ENCODE peak calls at places on chromosome 7, in four cellular contexts. W, H, I and O are unnamed samples.

GRCh38 chr7:137932881-137933269 is 69.0 kb downstream of the CREB3L2 start:
- DNase-seq in H (no peak), I (no peak), W (no peak), O (no peak)

GRCh38 chr7:19118896-19119301 is 1.5 kb upstream of the TWIST1 start:
- DNase-seq in I (no peak), W (no peak), H (no peak), O (no peak)

GRCh38 chr7:19026888-19027287 is 90.5 kb downstream of the TWIST1 start:
- DNase-seq in W (no peak), H (no peak), I (no peak), O (no peak)

GRCh38 chr7:149423441-149423970 is 37.4 kb downstream of the ZNF777 start:
- DNase-seq in I (no peak), H (no peak), W (no peak), O (no peak)

GRCh38 chr7:149637911-149638565 is 135.3 kb downstream of the ZNF467 start:
- DNase-seq in W (no peak), H (peak; percentile 7), I (no peak), O (no peak)

GRCh38 chr7:101171442-101171837 is 6.1 kb upstream of the VGF start:
- DNase-seq in H (peak; percentile 40), W (no peak), I (no peak), O (no peak)

GRCh38 chr7:913736-914520 is 37.6 kb downstream of the GET4 start:
- DNase-seq in W (no peak), H (no peak), I (no peak), O (no peak)

GRCh38 chr7:88217675-88218427 is 2.0 kb downstream of the SRI start:
- DNase-seq in H (peak; percentile 29), W (no peak), I (no peak), O (peak; percentile 83)

GRCh38 chr7:143381427-143382125 is 431 bp downstream of the ZYX start:
- DNase-seq in H (no peak), W (peak; percentile 53), I (no peak), O (no peak)

GRCh38 chr7:34026481-34027225 is 121.3 kb downstream of the BMPER start:
- DNase-seq in W (no peak), H (no peak), I (no peak), O (no peak)

GRCh38 chr7:147593271-147594057 is 997.1 kb upstream of the C7orf33 start:
- DNase-seq in H (no peak), I (no peak), W (no peak), O (no peak)

GRCh38 chr7:108054537-108054936 is 51.6 kb upstream of the LAMB1 start:
- DNase-seq in H (no peak), I (no peak), W (no peak), O (no peak)

GRCh38 chr7:75943864-75944263 is 28.9 kb downstream of the POR start:
- DNase-seq in I (no peak), H (peak; percentile 51), W (no peak), O (no peak)

GRCh38 chr7:3888096-3888495 is 587.0 kb downstream of the SDK1 start:
- DNase-seq in I (no peak), H (no peak), W (no peak), O (no peak)

GRCh38 chr7:129525225-129525862 is 23.0 kb downstream of the SMKR1 start:
- DNase-seq in H (no peak), W (no peak), I (no peak), O (no peak)

GRCh38 chr7:31327071-31327470 is 13.5 kb downstream of the NEUROD6 start:
- DNase-seq in H (no peak), W (no peak), I (no peak), O (no peak)

GRCh38 chr7:125506331-125506730 is 576.7 kb upstream of the POT1 start:
- DNase-seq in I (no peak), H (no peak), W (no peak), O (no peak)
- TF ChIP-seq TARDBP in I (no peak), H (no peak), W (no peak), O (no peak)

GRCh38 chr7:8387551-8388256 is 45.7 kb upstream of the NXPH1 start:
- DNase-seq in I (no peak), W (no peak), H (peak; percentile 15), O (no peak)

GRCh38 chr7:8389898-8390642 is 43.3 kb upstream of the NXPH1 start:
- DNase-seq in H (peak; percentile 83), I (no peak), W (peak; percentile 82), O (no peak)

GRCh38 chr7:8384901-8385300 is 48.5 kb upstream of the NXPH1 start:
- DNase-seq in I (no peak), H (no peak), W (no peak), O (peak; percentile 25)

GRCh38 chr7:8388257-8388625 is 45.2 kb upstream of the NXPH1 start:
- DNase-seq in H (no peak), I (no peak), W (no peak), O (no peak)

DNA sequence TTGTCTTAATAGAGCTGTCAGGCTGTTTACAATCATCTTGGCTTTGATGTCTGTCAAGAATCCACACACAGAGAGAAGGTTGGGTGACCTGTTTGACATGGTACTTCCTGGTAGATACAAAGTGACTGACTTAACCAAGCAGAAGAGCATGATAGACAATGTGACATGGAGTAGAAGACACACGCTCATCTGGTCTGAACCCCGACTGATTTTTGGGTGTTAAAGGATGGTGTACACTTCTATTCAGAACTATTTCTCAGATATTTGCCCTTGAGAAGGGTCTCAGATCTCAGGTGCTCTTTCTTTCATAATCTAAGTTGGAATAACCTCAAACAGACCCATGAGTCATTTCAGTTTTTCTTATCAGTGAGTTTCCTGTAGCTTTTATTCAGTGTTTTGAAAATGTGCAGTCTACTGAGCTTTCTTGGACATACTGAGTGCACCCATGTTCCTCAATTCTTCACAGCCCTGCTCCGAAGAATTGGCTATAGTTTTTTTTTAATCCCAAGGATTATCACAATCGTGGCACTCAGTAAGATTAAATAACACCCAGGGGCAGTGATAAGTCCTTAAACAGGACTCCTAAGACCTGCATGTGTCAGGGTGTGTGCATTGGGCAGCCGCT is 46.4 kb upstream of the NXPH1 start:
- DNase-seq in H (peak; percentile 21), W (no peak), I (no peak), O (peak; percentile 45)
- TF ChIP-seq TARDBP in H (no peak), W (no peak), I (no peak), O (no peak)

GRCh38 chr7:79512269-79512668 is 58.8 kb upstream of the MAGI2 start:
- DNase-seq in W (no peak), I (no peak), H (no peak), O (no peak)
- TF ChIP-seq TARDBP in W (no peak), I (no peak), H (no peak), O (no peak)

DNA sequence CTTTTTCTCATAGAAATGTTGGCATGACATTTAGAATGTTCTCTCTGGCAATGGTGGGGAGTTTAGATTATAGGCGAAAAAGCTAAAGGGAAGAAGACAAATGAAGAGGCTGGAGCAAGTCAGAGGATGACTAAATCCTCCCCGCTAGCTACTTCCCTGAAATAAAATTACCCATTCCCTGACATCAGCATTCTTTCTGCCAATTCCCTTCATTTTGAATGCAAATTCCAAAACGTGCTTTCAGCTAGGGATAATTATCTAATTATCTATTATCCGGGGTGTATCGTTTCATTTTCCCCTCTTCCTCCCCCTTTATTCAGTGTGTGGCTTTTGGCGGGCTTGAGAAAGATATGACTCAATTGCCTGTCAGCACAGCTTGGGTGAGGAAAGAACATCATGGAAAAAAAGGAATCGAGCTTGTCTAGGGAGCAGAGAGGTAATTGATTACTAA is 672.3 kb downstream of the TNS3 start:
- DNase-seq in H (no peak), I (no peak), W (no peak), O (no peak)
- TF ChIP-seq TARDBP in H (no peak), I (no peak), W (no peak), O (no peak)

DNA sequence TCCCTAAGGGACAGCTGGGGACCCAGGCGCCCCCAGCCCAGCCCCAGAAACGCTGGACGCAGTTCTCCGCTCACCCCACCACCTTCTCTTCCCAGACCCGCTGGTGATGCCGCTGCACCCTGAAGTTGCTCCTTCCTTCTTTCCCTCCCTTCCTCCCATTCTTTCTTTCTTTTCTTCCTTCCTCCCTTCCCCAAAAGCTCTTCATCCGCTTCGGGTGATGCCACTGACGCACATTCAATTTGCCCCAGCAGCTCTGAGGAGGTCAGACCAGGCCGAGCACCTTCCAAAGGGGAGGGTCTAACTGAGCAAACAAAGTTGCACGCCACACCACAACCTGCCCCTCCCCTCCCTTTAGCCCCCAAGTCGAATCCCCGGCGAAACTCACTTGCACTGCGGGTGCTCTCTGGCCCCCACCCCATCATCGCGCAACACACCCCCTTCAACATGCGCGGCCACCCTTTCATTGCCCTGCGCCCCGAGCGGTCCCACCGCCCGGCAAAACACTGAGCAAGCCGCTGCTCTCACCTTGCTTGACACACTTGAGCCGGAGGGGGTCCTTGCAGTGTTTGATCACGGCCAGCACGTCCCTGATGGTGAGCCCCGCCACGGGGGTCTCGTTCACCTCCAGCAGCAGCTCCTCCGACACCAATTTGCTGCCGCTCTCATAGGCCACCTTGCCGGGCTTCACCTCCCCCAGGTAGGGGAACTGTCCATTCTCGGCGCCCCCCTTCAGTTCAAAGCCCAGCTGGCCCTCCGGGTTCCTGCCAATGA is 787 bp downstream of the MAGI2 start:
- DNase-seq in W (peak; percentile 19), I (peak; percentile 60), H (no peak), O (no peak)
- TF ChIP-seq TARDBP in W (no peak), I (no peak), H (no peak), O (no peak)

DNA sequence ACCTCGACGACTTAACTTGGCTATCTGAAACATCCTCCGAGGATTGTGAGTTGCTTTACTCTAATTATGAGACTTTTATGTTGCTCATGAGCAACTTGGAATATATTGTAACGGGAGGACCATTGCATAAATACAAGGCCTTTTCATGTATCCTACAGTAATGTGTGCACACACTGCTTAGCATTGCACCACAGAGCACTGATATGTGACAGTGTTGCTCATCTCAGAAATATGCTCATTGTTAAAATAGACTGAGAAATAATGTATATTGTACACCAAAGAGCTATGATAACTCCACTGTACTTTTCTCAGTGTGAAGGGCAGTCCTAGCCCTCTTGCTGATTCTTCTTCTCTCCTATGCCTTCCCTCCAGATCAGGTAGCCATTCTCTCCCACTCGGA is 102.8 kb upstream of the CDK13 start:
- DNase-seq in I (no peak), H (no peak), W (no peak), O (no peak)
- TF ChIP-seq TARDBP in I (no peak), H (no peak), W (no peak), O (no peak)

GRCh38 chr7:158585721-158586498 is 1.7 kb downstream of the PTPRN2 start:
- DNase-seq in H (no peak), W (no peak), I (no peak), O (no peak)
- TF ChIP-seq TARDBP in H (no peak), W (no peak), I (peak; percentile 14), O (no peak)

GRCh38 chr7:36336380-36336779 is 53.3 kb upstream of the ANLN start:
- DNase-seq in W (no peak), I (no peak), H (peak; percentile 35), O (no peak)
- TF ChIP-seq TARDBP in W (no peak), I (no peak), H (no peak), O (no peak)